ENCODE peak calls at places on chromosomes 2 and 18, in eight cellular contexts. G is coronary artery, N is stomach, E is transverse colon, B is OCI-LY7, R is heart left ventricle, I is right cardiac atrium, U is esophagus muscularis mucosa. T is an unnamed sample.

GRCh38 chr18:23629444-23629946 is 33.2 kb downstream of the ANKRD29 start:
- DNase-seq in B (no peak), I (no peak), N (peak; percentile 62), U (no peak), E (peak; percentile 27), G (no peak), R (no peak), T (no peak)

GRCh38 chr18:8516391-8517250 is 92.6 kb upstream of the RAB12 start:
- DNase-seq in N (no peak), G (no peak), E (no peak), R (no peak), U (peak; percentile 75), I (no peak), B (no peak), T (no peak)

GRCh38 chr18:22169889-22170420 is 566 bp downstream of the GATA6 start:
- DNase-seq in E (no peak), U (peak; percentile 89), N (no peak), B (no peak), I (no peak), R (peak; percentile 52), G (no peak), T (no peak)

GRCh38 chr2:100919316-100919715 is 82.8 kb upstream of the RPL31 start:
- DNase-seq in U (no peak), E (no peak), B (peak; percentile 30), R (no peak), I (no peak), G (no peak), N (no peak), T (no peak)

GRCh38 chr2:235663877-235664276 is 170.0 kb downstream of the AGAP1 start:
- DNase-seq in R (no peak), B (no peak), G (no peak), N (no peak), U (no peak), I (no peak), E (no peak), T (no peak)

GRCh38 chr2:37631292-37631691 is 40.1 kb downstream of the CDC42EP3 start:
- DNase-seq in U (no peak), G (no peak), E (no peak), N (no peak), R (no peak), B (no peak), I (no peak), T (no peak)

GRCh38 chr2:239939736-239940483 is 85.2 kb downstream of the NDUFA10 start:
- DNase-seq in B (no peak), E (no peak), U (no peak), N (peak; percentile 15), I (no peak), R (peak; percentile 61), G (peak; percentile 41), T (peak; percentile 34)

GRCh38 chr2:34670482-34670881 is 1071.4 kb upstream of the FAM98A start:
- DNase-seq in I (no peak), N (no peak), B (no peak), G (no peak), E (no peak), R (no peak), U (no peak), T (no peak)

GRCh38 chr2:236871500-236872001 is 214.1 kb upstream of the COPS8 start:
- DNase-seq in I (no peak), R (peak; percentile 74), U (peak; percentile 93), G (peak; percentile 72), E (peak; percentile 52), N (peak; percentile 37), B (no peak), T (no peak)

GRCh38 chr2:47227532-47228166 is 72.5 kb upstream of the STPG4 start:
- DNase-seq in R (no peak), E (no peak), B (no peak), U (no peak), I (no peak), N (no peak), G (no peak), T (no peak)

GRCh38 chr2:53509827-53510785 is 257.5 kb upstream of the CHAC2 start:
- DNase-seq in R (no peak), I (no peak), U (no peak), G (no peak), B (no peak), N (no peak), E (no peak), T (no peak)

GRCh38 chr2:196925445-196925767 is 1.1 kb downstream of the PGAP1 start:
- DNase-seq in E (no peak), I (no peak), B (no peak), N (no peak), R (no peak), U (no peak), G (no peak), T (no peak)

GRCh38 chr2:56357655-56358295 is 174.0 kb downstream of the CCDC85A start:
- DNase-seq in E (no peak), I (no peak), B (no peak), G (no peak), R (no peak), N (no peak), U (no peak), T (no peak)

GRCh38 chr2:38959938-38960608 is 70.4 kb downstream of the ARHGEF33 start:
- DNase-seq in I (peak; percentile 95), U (no peak), B (no peak), G (no peak), N (peak; percentile 70), R (peak; percentile 82), E (peak; percentile 67), T (no peak)

GRCh38 chr2:158530829-158531228 is 74.1 kb downstream of the PKP4 start:
- DNase-seq in N (no peak), I (no peak), U (no peak), E (no peak), G (no peak), B (no peak), R (no peak), T (no peak)

GRCh38 chr2:217552081-217552480 is 450.7 kb downstream of the TNS1 start:
- DNase-seq in N (no peak), R (no peak), G (no peak), E (no peak), U (no peak), I (no peak), B (no peak), T (no peak)

GRCh38 chr2:25740810-25741381 is 67.5 kb upstream of the DTNB start:
- DNase-seq in E (no peak), I (no peak), N (no peak), U (no peak), R (no peak), B (no peak), G (no peak), T (no peak)

GRCh38 chr18:79988925-79989361 is 580 bp upstream of the TXNL4A start:
- DNase-seq in I (peak; percentile 68), E (peak; percentile 42), U (no peak), N (peak; percentile 40), B (no peak), G (no peak), R (no peak), T (peak; percentile 35)

GRCh38 chr18:11995445-11996189 is 14.3 kb downstream of the IMPA2 start:
- DNase-seq in B (peak; percentile 76), G (no peak), I (peak; percentile 89), U (no peak), R (peak; percentile 84), N (peak; percentile 85), E (peak; percentile 81), T (peak; percentile 49)

GRCh38 chr2:1621501-1621900 is 122.8 kb downstream of the PXDN start:
- DNase-seq in R (no peak), U (no peak), B (no peak), N (no peak), E (no peak), G (no peak), I (no peak), T (no peak)
- H3K27ac ChIP-seq in R (no peak overlapping the region), U (no peak overlapping the region), B (no peak overlapping the region), N (no peak overlapping the region), E (no peak overlapping the region), G (no peak overlapping the region), I (no peak overlapping the region), T (no peak overlapping the region)

GRCh38 chr18:49561377-49562193 is at the start of gene LIPG:
- DNase-seq in U (no peak), N (peak; percentile 61), R (peak; percentile 40), E (peak; percentile 85), B (no peak), G (no peak), I (peak; percentile 52), T (no peak)

GRCh38 chr18:49562481-49563129 is 748 bp downstream of the LIPG start:
- DNase-seq in R (no peak), B (no peak), E (peak; percentile 18), I (peak; percentile 46), N (no peak), U (no peak), G (no peak), T (no peak)

GRCh38 chr18:49558356-49558755 is 3.5 kb upstream of the LIPG start:
- DNase-seq in N (no peak), U (no peak), G (no peak), E (no peak), R (no peak), I (no peak), B (no peak), T (no peak)

GRCh38 chr18:49561127-49561376 is 805 bp upstream of the LIPG start:
- DNase-seq in B (no peak), G (no peak), I (peak; percentile 50), R (no peak), N (no peak), U (no peak), E (no peak), T (no peak)

GRCh38 chr18:49560277-49561126 is 1.4 kb upstream of the LIPG start:
- DNase-seq in R (no peak), N (no peak), I (peak; percentile 54), E (peak; percentile 56), G (no peak), U (no peak), B (no peak), T (no peak)
- H3K27ac ChIP-seq in R (no peak overlapping the region), N (peak overlapping the region; percentile 51), I (no peak overlapping the region), E (peak overlapping the region; percentile 48), G (no peak overlapping the region), U (no peak overlapping the region), B (no peak overlapping the region), T (no peak overlapping the region)

DNA sequence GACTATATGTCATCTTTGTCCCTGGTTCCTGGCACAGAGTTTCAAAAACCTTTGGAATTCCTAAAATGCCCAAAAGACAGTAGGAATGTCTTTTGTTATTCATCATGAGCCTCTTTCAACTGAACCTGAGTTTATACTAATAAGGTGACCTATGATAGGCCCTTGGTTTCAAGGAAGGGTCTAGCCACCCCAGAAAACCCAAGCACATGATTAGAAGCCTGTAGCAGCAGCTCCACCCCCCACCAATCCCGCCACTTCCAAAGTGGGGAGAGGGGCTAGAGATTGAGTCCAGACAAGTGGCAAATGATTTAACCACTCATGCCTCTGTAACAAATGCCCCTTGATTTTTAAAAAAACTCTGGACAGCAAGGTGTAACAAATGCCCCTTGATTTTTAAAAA is 56.8 kb downstream of the ADD2 start:
- DNase-seq in G (no peak), R (no peak), E (no peak), N (no peak), I (no peak), U (no peak), B (no peak), T (no peak)
- H3K27ac ChIP-seq in G (no peak overlapping the region), R (no peak overlapping the region), E (no peak overlapping the region), N (no peak overlapping the region), I (no peak overlapping the region), U (no peak overlapping the region), B (no peak overlapping the region), T (no peak overlapping the region)

DNA sequence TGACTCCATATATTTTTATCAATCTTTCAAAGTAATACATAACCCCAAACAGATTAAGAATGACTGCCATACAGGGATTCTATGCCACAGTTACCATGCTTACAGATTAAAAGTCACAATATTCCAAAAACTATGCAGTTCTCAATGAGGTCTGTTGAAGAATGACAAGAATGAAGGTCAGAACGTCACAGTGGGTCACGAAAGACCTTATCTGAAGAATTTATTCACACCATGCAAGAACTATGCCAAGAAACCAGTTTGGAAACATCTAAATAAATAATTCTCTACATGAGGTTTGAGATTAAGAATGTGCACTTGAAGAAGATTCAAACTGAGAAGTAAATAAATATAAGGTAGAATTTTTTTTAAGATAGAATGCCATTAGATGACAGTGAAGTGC is 253.3 kb downstream of the EXOC6B start:
- DNase-seq in I (no peak), U (no peak), G (no peak), N (no peak), R (no peak), E (no peak), B (no peak), T (no peak)
- H3K27ac ChIP-seq in I (no peak overlapping the region), U (no peak overlapping the region), G (no peak overlapping the region), N (no peak overlapping the region), R (no peak overlapping the region), E (no peak overlapping the region), B (no peak overlapping the region), T (no peak overlapping the region)